ENCODE peak calls at places on chromosomes 4 and X, in ten cellular contexts. One of them, this sample, is unnamed.

GRCh38 chrX:132043977-132044376 is 20.9 kb downstream of the STK26 start:
- DNase-seq in psoas muscle: no peak
- DNase-seq in BE2C: no peak
- DNase-seq in right cardiac atrium: no peak
- DNase-seq in CD8-positive, alpha-beta T cell: no peak
- DNase-seq in heart right ventricle: no peak
- DNase-seq in lung: no peak
- DNase-seq in upper lobe of right lung: no peak
- DNase-seq in iPS DF 6.9: no peak
- DNase-seq in fibroblast of lung: no peak
- DNase-seq in this sample: no peak

GRCh38 chr4:127631420-127631819 is 1.3 kb upstream of the INTU start:
- DNase-seq in heart right ventricle: no peak
- DNase-seq in lung: no peak
- DNase-seq in upper lobe of right lung: no peak
- DNase-seq in CD8-positive, alpha-beta T cell: no peak
- DNase-seq in BE2C: peak; percentile 13
- DNase-seq in iPS DF 6.9: no peak
- DNase-seq in fibroblast of lung: peak; percentile 17
- DNase-seq in psoas muscle: no peak
- DNase-seq in right cardiac atrium: no peak
- DNase-seq in this sample: no peak

GRCh38 chr4:986949-987688 is at the start of gene IDUA:
- DNase-seq in lung: peak; percentile 85
- DNase-seq in right cardiac atrium: peak; percentile 82
- DNase-seq in iPS DF 6.9: no peak
- DNase-seq in CD8-positive, alpha-beta T cell: peak; percentile 87
- DNase-seq in fibroblast of lung: peak; percentile 63
- DNase-seq in heart right ventricle: peak; percentile 86
- DNase-seq in psoas muscle: peak; percentile 86
- DNase-seq in upper lobe of right lung: peak; percentile 95
- DNase-seq in BE2C: peak; percentile 82
- DNase-seq in this sample: peak; percentile 89

GRCh38 chr4:24666316-24666715 is 82.0 kb upstream of the DHX15 start:
- DNase-seq in lung: no peak
- DNase-seq in heart right ventricle: no peak
- DNase-seq in iPS DF 6.9: no peak
- DNase-seq in fibroblast of lung: no peak
- DNase-seq in CD8-positive, alpha-beta T cell: no peak
- DNase-seq in right cardiac atrium: no peak
- DNase-seq in upper lobe of right lung: no peak
- DNase-seq in BE2C: no peak
- DNase-seq in psoas muscle: no peak
- DNase-seq in this sample: no peak

GRCh38 chrX:101803451-101803850 is 128.4 kb downstream of the ZMAT1 start:
- DNase-seq in CD8-positive, alpha-beta T cell: no peak
- DNase-seq in iPS DF 6.9: no peak
- DNase-seq in right cardiac atrium: no peak
- DNase-seq in psoas muscle: no peak
- DNase-seq in BE2C: no peak
- DNase-seq in upper lobe of right lung: no peak
- DNase-seq in heart right ventricle: no peak
- DNase-seq in fibroblast of lung: peak; percentile 4
- DNase-seq in lung: no peak
- DNase-seq in this sample: no peak

GRCh38 chr4:174256277-174256713 is 27.2 kb downstream of the FBXO8 start:
- DNase-seq in right cardiac atrium: no peak
- DNase-seq in upper lobe of right lung: no peak
- DNase-seq in heart right ventricle: no peak
- DNase-seq in psoas muscle: no peak
- DNase-seq in iPS DF 6.9: no peak
- DNase-seq in fibroblast of lung: peak; percentile 70
- DNase-seq in BE2C: no peak
- DNase-seq in CD8-positive, alpha-beta T cell: no peak
- DNase-seq in lung: no peak
- DNase-seq in this sample: no peak

GRCh38 chr4:115249808-115250207 is 136.4 kb upstream of the NDST4 start:
- DNase-seq in right cardiac atrium: no peak
- DNase-seq in lung: no peak
- DNase-seq in iPS DF 6.9: no peak
- DNase-seq in heart right ventricle: no peak
- DNase-seq in psoas muscle: no peak
- DNase-seq in upper lobe of right lung: no peak
- DNase-seq in fibroblast of lung: peak; percentile 34
- DNase-seq in BE2C: no peak
- DNase-seq in CD8-positive, alpha-beta T cell: no peak
- DNase-seq in this sample: no peak

GRCh38 chr4:110854021-110854678 is 231.3 kb upstream of the PITX2 start:
- DNase-seq in lung: no peak
- DNase-seq in BE2C: peak; percentile 11
- DNase-seq in iPS DF 6.9: no peak
- DNase-seq in right cardiac atrium: no peak
- DNase-seq in CD8-positive, alpha-beta T cell: no peak
- DNase-seq in upper lobe of right lung: no peak
- DNase-seq in psoas muscle: no peak
- DNase-seq in heart right ventricle: no peak
- DNase-seq in fibroblast of lung: peak; percentile 93
- DNase-seq in this sample: peak; percentile 48

GRCh38 chrX:46547857-46548256 is 2.6 kb upstream of the ZNF674 start:
- DNase-seq in psoas muscle: no peak
- DNase-seq in right cardiac atrium: no peak
- DNase-seq in lung: no peak
- DNase-seq in BE2C: no peak
- DNase-seq in iPS DF 6.9: no peak
- DNase-seq in fibroblast of lung: peak; percentile 91
- DNase-seq in CD8-positive, alpha-beta T cell: no peak
- DNase-seq in heart right ventricle: no peak
- DNase-seq in upper lobe of right lung: no peak
- DNase-seq in this sample: peak; percentile 32

GRCh38 chr4:8378101-8378724 is 62.3 kb downstream of the ACOX3 start:
- DNase-seq in iPS DF 6.9: no peak
- DNase-seq in fibroblast of lung: no peak
- DNase-seq in heart right ventricle: no peak
- DNase-seq in BE2C: no peak
- DNase-seq in upper lobe of right lung: no peak
- DNase-seq in lung: no peak
- DNase-seq in psoas muscle: no peak
- DNase-seq in CD8-positive, alpha-beta T cell: no peak
- DNase-seq in right cardiac atrium: no peak
- DNase-seq in this sample: no peak
- H3K4me1 ChIP-seq in iPS DF 6.9: peaks cover 3% of the 10 kb centered on the region
- H3K4me1 ChIP-seq in fibroblast of lung: peaks cover under 1% of the 10 kb centered on the region
- H3K4me1 ChIP-seq in heart right ventricle: peaks cover 14% of the 10 kb centered on the region
- H3K4me1 ChIP-seq in BE2C: no peaks in the 10 kb centered on the region
- H3K4me1 ChIP-seq in upper lobe of right lung: no peaks in the 10 kb centered on the region
- H3K4me1 ChIP-seq in lung: no peaks in the 10 kb centered on the region
- H3K4me1 ChIP-seq in psoas muscle: peaks cover 19% of the 10 kb centered on the region
- H3K4me1 ChIP-seq in CD8-positive, alpha-beta T cell: no peaks in the 10 kb centered on the region
- H3K4me1 ChIP-seq in right cardiac atrium: no peaks in the 10 kb centered on the region
- H3K4me1 ChIP-seq in this sample: no peaks in the 10 kb centered on the region

GRCh38 chr4:68182382-68182820 is 52.7 kb upstream of the TMPRSS11F start:
- DNase-seq in BE2C: no peak
- DNase-seq in iPS DF 6.9: no peak
- DNase-seq in right cardiac atrium: no peak
- DNase-seq in lung: no peak
- DNase-seq in heart right ventricle: no peak
- DNase-seq in psoas muscle: no peak
- DNase-seq in upper lobe of right lung: no peak
- DNase-seq in fibroblast of lung: no peak
- DNase-seq in CD8-positive, alpha-beta T cell: no peak
- DNase-seq in this sample: no peak

GRCh38 chr4:68180858-68181531 is 51.3 kb upstream of the TMPRSS11F start:
- DNase-seq in iPS DF 6.9: no peak
- DNase-seq in fibroblast of lung: peak; percentile 56
- DNase-seq in right cardiac atrium: no peak
- DNase-seq in upper lobe of right lung: no peak
- DNase-seq in BE2C: no peak
- DNase-seq in CD8-positive, alpha-beta T cell: no peak
- DNase-seq in heart right ventricle: no peak
- DNase-seq in psoas muscle: no peak
- DNase-seq in lung: no peak
- DNase-seq in this sample: peak; percentile 73

GRCh38 chr4:68184923-68185322 is 55.3 kb upstream of the TMPRSS11F start:
- DNase-seq in BE2C: no peak
- DNase-seq in heart right ventricle: no peak
- DNase-seq in fibroblast of lung: no peak
- DNase-seq in psoas muscle: no peak
- DNase-seq in upper lobe of right lung: no peak
- DNase-seq in right cardiac atrium: no peak
- DNase-seq in CD8-positive, alpha-beta T cell: no peak
- DNase-seq in iPS DF 6.9: no peak
- DNase-seq in lung: no peak
- DNase-seq in this sample: no peak
- H3K4me1 ChIP-seq in BE2C: no peaks in the 10 kb centered on the region
- H3K4me1 ChIP-seq in heart right ventricle: no peaks in the 10 kb centered on the region
- H3K4me1 ChIP-seq in fibroblast of lung: no peaks in the 10 kb centered on the region
- H3K4me1 ChIP-seq in psoas muscle: no peaks in the 10 kb centered on the region
- H3K4me1 ChIP-seq in upper lobe of right lung: no peaks in the 10 kb centered on the region
- H3K4me1 ChIP-seq in right cardiac atrium: no peaks in the 10 kb centered on the region
- H3K4me1 ChIP-seq in CD8-positive, alpha-beta T cell: no peaks in the 10 kb centered on the region
- H3K4me1 ChIP-seq in iPS DF 6.9: no peaks in the 10 kb centered on the region
- H3K4me1 ChIP-seq in lung: no peaks in the 10 kb centered on the region
- H3K4me1 ChIP-seq in this sample: peaks cover 12% of the 10 kb centered on the region

GRCh38 chr4:118282692-118283091 is 70.1 kb downstream of the PRSS12 start:
- DNase-seq in iPS DF 6.9: no peak
- DNase-seq in right cardiac atrium: no peak
- DNase-seq in lung: no peak
- DNase-seq in upper lobe of right lung: no peak
- DNase-seq in fibroblast of lung: peak; percentile 75
- DNase-seq in CD8-positive, alpha-beta T cell: no peak
- DNase-seq in BE2C: peak; percentile 40
- DNase-seq in psoas muscle: peak; percentile 12
- DNase-seq in heart right ventricle: no peak
- DNase-seq in this sample: peak; percentile 82

GRCh38 chr4:118279920-118280432 is 72.8 kb downstream of the PRSS12 start:
- DNase-seq in iPS DF 6.9: no peak
- DNase-seq in right cardiac atrium: no peak
- DNase-seq in BE2C: no peak
- DNase-seq in heart right ventricle: no peak
- DNase-seq in psoas muscle: no peak
- DNase-seq in lung: no peak
- DNase-seq in fibroblast of lung: no peak
- DNase-seq in CD8-positive, alpha-beta T cell: no peak
- DNase-seq in upper lobe of right lung: no peak
- DNase-seq in this sample: no peak

GRCh38 chr4:118284169-118284568 is 68.6 kb downstream of the PRSS12 start:
- DNase-seq in fibroblast of lung: no peak
- DNase-seq in iPS DF 6.9: no peak
- DNase-seq in lung: no peak
- DNase-seq in right cardiac atrium: no peak
- DNase-seq in heart right ventricle: no peak
- DNase-seq in upper lobe of right lung: no peak
- DNase-seq in BE2C: no peak
- DNase-seq in CD8-positive, alpha-beta T cell: no peak
- DNase-seq in psoas muscle: no peak
- DNase-seq in this sample: no peak

GRCh38 chr4:118280501-118281218 is 72.1 kb downstream of the PRSS12 start:
- DNase-seq in upper lobe of right lung: no peak
- DNase-seq in fibroblast of lung: peak; percentile 78
- DNase-seq in iPS DF 6.9: no peak
- DNase-seq in heart right ventricle: no peak
- DNase-seq in right cardiac atrium: no peak
- DNase-seq in lung: peak; percentile 68
- DNase-seq in BE2C: peak; percentile 64
- DNase-seq in psoas muscle: no peak
- DNase-seq in CD8-positive, alpha-beta T cell: peak; percentile 48
- DNase-seq in this sample: peak; percentile 35

GRCh38 chr4:118281611-118282442 is 71.0 kb downstream of the PRSS12 start:
- DNase-seq in upper lobe of right lung: no peak
- DNase-seq in right cardiac atrium: peak; percentile 35
- DNase-seq in iPS DF 6.9: no peak
- DNase-seq in CD8-positive, alpha-beta T cell: no peak
- DNase-seq in heart right ventricle: no peak
- DNase-seq in fibroblast of lung: peak; percentile 71
- DNase-seq in BE2C: peak; percentile 79
- DNase-seq in lung: no peak
- DNase-seq in psoas muscle: peak; percentile 17
- DNase-seq in this sample: no peak
- H3K4me1 ChIP-seq in upper lobe of right lung: peaks cover 31% of the 10 kb centered on the region
- H3K4me1 ChIP-seq in right cardiac atrium: no peaks in the 10 kb centered on the region
- H3K4me1 ChIP-seq in iPS DF 6.9: no peaks in the 10 kb centered on the region
- H3K4me1 ChIP-seq in CD8-positive, alpha-beta T cell: peaks cover 29% of the 10 kb centered on the region
- H3K4me1 ChIP-seq in heart right ventricle: peaks cover 12% of the 10 kb centered on the region
- H3K4me1 ChIP-seq in fibroblast of lung: peaks cover 6% of the 10 kb centered on the region
- H3K4me1 ChIP-seq in BE2C: peaks cover 16% of the 10 kb centered on the region
- H3K4me1 ChIP-seq in lung: peaks cover 11% of the 10 kb centered on the region
- H3K4me1 ChIP-seq in psoas muscle: peaks cover 22% of the 10 kb centered on the region
- H3K4me1 ChIP-seq in this sample: peaks cover 23% of the 10 kb centered on the region

GRCh38 chr4:54061067-54061466 is 3.3 kb downstream of the CHIC2 start:
- DNase-seq in CD8-positive, alpha-beta T cell: no peak
- DNase-seq in lung: no peak
- DNase-seq in right cardiac atrium: no peak
- DNase-seq in heart right ventricle: no peak
- DNase-seq in iPS DF 6.9: no peak
- DNase-seq in psoas muscle: no peak
- DNase-seq in upper lobe of right lung: no peak
- DNase-seq in fibroblast of lung: no peak
- DNase-seq in BE2C: no peak
- DNase-seq in this sample: no peak

GRCh38 chr4:54063737-54064316 is 578 bp downstream of the CHIC2 start:
- DNase-seq in fibroblast of lung: peak; percentile 36
- DNase-seq in CD8-positive, alpha-beta T cell: peak; percentile 55
- DNase-seq in heart right ventricle: no peak
- DNase-seq in BE2C: peak; percentile 39
- DNase-seq in upper lobe of right lung: peak; percentile 74
- DNase-seq in lung: peak; percentile 30
- DNase-seq in iPS DF 6.9: no peak
- DNase-seq in right cardiac atrium: peak; percentile 43
- DNase-seq in psoas muscle: peak; percentile 36
- DNase-seq in this sample: no peak

GRCh38 chr4:54063224-54063623 is 1.2 kb downstream of the CHIC2 start:
- DNase-seq in fibroblast of lung: peak; percentile 63
- DNase-seq in heart right ventricle: no peak
- DNase-seq in upper lobe of right lung: no peak
- DNase-seq in iPS DF 6.9: no peak
- DNase-seq in right cardiac atrium: no peak
- DNase-seq in BE2C: no peak
- DNase-seq in CD8-positive, alpha-beta T cell: no peak
- DNase-seq in lung: no peak
- DNase-seq in psoas muscle: no peak
- DNase-seq in this sample: no peak

GRCh38 chr4:54061873-54062272 is 2.5 kb downstream of the CHIC2 start:
- DNase-seq in iPS DF 6.9: no peak
- DNase-seq in upper lobe of right lung: no peak
- DNase-seq in psoas muscle: no peak
- DNase-seq in right cardiac atrium: no peak
- DNase-seq in heart right ventricle: no peak
- DNase-seq in lung: no peak
- DNase-seq in BE2C: no peak
- DNase-seq in fibroblast of lung: no peak
- DNase-seq in CD8-positive, alpha-beta T cell: no peak
- DNase-seq in this sample: no peak

DNA sequence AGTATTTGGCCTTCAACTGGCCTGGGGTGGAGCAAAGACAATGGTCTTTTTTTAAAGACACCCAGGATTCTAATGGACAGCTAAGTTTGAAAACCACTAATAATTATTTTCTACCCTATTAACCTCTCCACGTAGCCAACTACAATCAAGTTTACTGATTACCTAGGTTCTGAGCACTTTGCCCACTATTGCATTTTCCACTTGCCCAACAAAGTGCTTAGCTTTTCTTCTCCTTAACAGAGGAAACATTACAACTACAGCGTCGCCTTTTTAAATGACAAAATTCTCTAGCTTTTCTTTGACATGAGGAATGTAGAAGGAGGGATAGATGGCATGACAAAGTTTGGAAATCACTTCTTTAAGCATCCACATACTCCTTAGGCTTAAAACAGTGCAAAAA is 2.0 kb downstream of the CHIC2 start:
- DNase-seq in heart right ventricle: no peak
- DNase-seq in iPS DF 6.9: no peak
- DNase-seq in fibroblast of lung: no peak
- DNase-seq in lung: no peak
- DNase-seq in psoas muscle: no peak
- DNase-seq in right cardiac atrium: no peak
- DNase-seq in BE2C: no peak
- DNase-seq in upper lobe of right lung: no peak
- DNase-seq in CD8-positive, alpha-beta T cell: no peak
- DNase-seq in this sample: no peak
- H3K4me1 ChIP-seq in heart right ventricle: peaks cover 68% of the 10 kb centered on the region
- H3K4me1 ChIP-seq in iPS DF 6.9: no peaks in the 10 kb centered on the region
- H3K4me1 ChIP-seq in fibroblast of lung: peaks cover 15% of the 10 kb centered on the region
- H3K4me1 ChIP-seq in lung: peaks cover 19% of the 10 kb centered on the region
- H3K4me1 ChIP-seq in psoas muscle: peaks cover 60% of the 10 kb centered on the region
- H3K4me1 ChIP-seq in right cardiac atrium: peaks cover 6% of the 10 kb centered on the region
- H3K4me1 ChIP-seq in BE2C: peaks cover 11% of the 10 kb centered on the region
- H3K4me1 ChIP-seq in upper lobe of right lung: peaks cover 62% of the 10 kb centered on the region
- H3K4me1 ChIP-seq in CD8-positive, alpha-beta T cell: peaks cover 47% of the 10 kb centered on the region
- H3K4me1 ChIP-seq in this sample: peaks cover 37% of the 10 kb centered on the region